ENCODE peak calls at places on chromosomes 4 and X, in six cellular contexts. One of them, this sample, is unnamed.
A peak's percentile ranks its signal among the peaks of the same experiment; 100 is the strongest.

GRCh38 chr4:66489370-66489769 is 819.1 kb upstream of the EPHA5 start:
- DNase-seq in foreskin keratinocyte: peak; percentile 36
- DNase-seq in neuronal stem cell: no peak
- DNase-seq in pancreas: no peak
- DNase-seq in AG04450: no peak
- DNase-seq in right atrium auricular region: no peak
- DNase-seq in this sample: no peak

GRCh38 chr4:80161413-80162058 is 35.8 kb upstream of the PRDM8 start:
- DNase-seq in AG04450: no peak
- DNase-seq in neuronal stem cell: no peak
- DNase-seq in right atrium auricular region: no peak
- DNase-seq in pancreas: no peak
- DNase-seq in foreskin keratinocyte: no peak
- DNase-seq in this sample: no peak

GRCh38 chr4:104416725-104417363 is 77.8 kb downstream of the CXXC4 start:
- DNase-seq in right atrium auricular region: no peak
- DNase-seq in pancreas: peak; percentile 30
- DNase-seq in foreskin keratinocyte: no peak
- DNase-seq in neuronal stem cell: no peak
- DNase-seq in AG04450: no peak
- DNase-seq in this sample: no peak

GRCh38 chr4:113837397-113837796 is 75.9 kb upstream of the CAMK2D start:
- DNase-seq in AG04450: peak; percentile 69
- DNase-seq in neuronal stem cell: no peak
- DNase-seq in foreskin keratinocyte: peak; percentile 85
- DNase-seq in right atrium auricular region: no peak
- DNase-seq in pancreas: no peak
- DNase-seq in this sample: no peak

GRCh38 chrX:19514791-19515614 is at the start of gene MAP3K15:
- DNase-seq in neuronal stem cell: no peak
- DNase-seq in AG04450: no peak
- DNase-seq in right atrium auricular region: no peak
- DNase-seq in foreskin keratinocyte: no peak
- DNase-seq in pancreas: peak; percentile 31
- DNase-seq in this sample: no peak

GRCh38 chr4:142840516-142841123 is 5.5 kb downstream of the INPP4B start:
- DNase-seq in foreskin keratinocyte: peak; percentile 37
- DNase-seq in neuronal stem cell: no peak
- DNase-seq in pancreas: no peak
- DNase-seq in AG04450: peak; percentile 33
- DNase-seq in right atrium auricular region: no peak
- DNase-seq in this sample: no peak

GRCh38 chr4:41070516-41071281 is 143.6 kb downstream of the APBB2 start:
- DNase-seq in right atrium auricular region: no peak
- DNase-seq in foreskin keratinocyte: no peak
- DNase-seq in AG04450: no peak
- DNase-seq in neuronal stem cell: no peak
- DNase-seq in pancreas: no peak
- DNase-seq in this sample: no peak

GRCh38 chrX:153637121-153638040 is 9.6 kb upstream of the DUSP9 start:
- DNase-seq in right atrium auricular region: no peak
- DNase-seq in AG04450: no peak
- DNase-seq in pancreas: no peak
- DNase-seq in foreskin keratinocyte: no peak
- DNase-seq in neuronal stem cell: no peak
- DNase-seq in this sample: no peak

GRCh38 chr4:89997171-89997704 is 102.6 kb downstream of the MMRN1 start:
- DNase-seq in pancreas: no peak
- DNase-seq in right atrium auricular region: no peak
- DNase-seq in AG04450: no peak
- DNase-seq in foreskin keratinocyte: no peak
- DNase-seq in neuronal stem cell: no peak
- DNase-seq in this sample: no peak

GRCh38 chrX:2677764-2678163 is 13.3 kb upstream of the CD99 start:
- DNase-seq in foreskin keratinocyte: peak; percentile 86
- DNase-seq in pancreas: peak; percentile 76
- DNase-seq in right atrium auricular region: peak; percentile 80
- DNase-seq in neuronal stem cell: no peak
- DNase-seq in AG04450: peak; percentile 98
- DNase-seq in this sample: no peak

GRCh38 chr4:166341992-166342391 is 469.0 kb downstream of the TLL1 start:
- DNase-seq in foreskin keratinocyte: no peak
- DNase-seq in neuronal stem cell: no peak
- DNase-seq in right atrium auricular region: no peak
- DNase-seq in pancreas: no peak
- DNase-seq in AG04450: no peak
- DNase-seq in this sample: no peak

GRCh38 chr4:11843927-11844326 is 415.2 kb upstream of the HS3ST1 start:
- DNase-seq in neuronal stem cell: no peak
- DNase-seq in AG04450: no peak
- DNase-seq in right atrium auricular region: no peak
- DNase-seq in foreskin keratinocyte: no peak
- DNase-seq in pancreas: no peak
- DNase-seq in this sample: no peak

GRCh38 chr4:125833-126232 is 1.5 kb downstream of the ZNF718 start:
- DNase-seq in AG04450: no peak
- DNase-seq in foreskin keratinocyte: peak; percentile 48
- DNase-seq in pancreas: no peak
- DNase-seq in neuronal stem cell: no peak
- DNase-seq in right atrium auricular region: no peak
- DNase-seq in this sample: no peak
- H3K27ac ChIP-seq in AG04450: no peak overlapping the region
- H3K27ac ChIP-seq in foreskin keratinocyte: no peak overlapping the region
- H3K27ac ChIP-seq in pancreas: peak overlapping the region; percentile 87
- H3K27ac ChIP-seq in neuronal stem cell: no peak overlapping the region
- H3K27ac ChIP-seq in right atrium auricular region: peak overlapping the region; percentile 89
- H3K27ac ChIP-seq in this sample: no peak overlapping the region

GRCh38 chr4:1852904-1853623 is 2.9 kb downstream of the LETM1 start:
- DNase-seq in AG04450: no peak
- DNase-seq in neuronal stem cell: no peak
- DNase-seq in pancreas: no peak
- DNase-seq in right atrium auricular region: no peak
- DNase-seq in foreskin keratinocyte: no peak
- DNase-seq in this sample: no peak
- H3K27ac ChIP-seq in AG04450: no peak overlapping the region
- H3K27ac ChIP-seq in neuronal stem cell: no peak overlapping the region
- H3K27ac ChIP-seq in pancreas: no peak overlapping the region
- H3K27ac ChIP-seq in right atrium auricular region: no peak overlapping the region
- H3K27ac ChIP-seq in foreskin keratinocyte: no peak overlapping the region
- H3K27ac ChIP-seq in this sample: no peak overlapping the region

DNA sequence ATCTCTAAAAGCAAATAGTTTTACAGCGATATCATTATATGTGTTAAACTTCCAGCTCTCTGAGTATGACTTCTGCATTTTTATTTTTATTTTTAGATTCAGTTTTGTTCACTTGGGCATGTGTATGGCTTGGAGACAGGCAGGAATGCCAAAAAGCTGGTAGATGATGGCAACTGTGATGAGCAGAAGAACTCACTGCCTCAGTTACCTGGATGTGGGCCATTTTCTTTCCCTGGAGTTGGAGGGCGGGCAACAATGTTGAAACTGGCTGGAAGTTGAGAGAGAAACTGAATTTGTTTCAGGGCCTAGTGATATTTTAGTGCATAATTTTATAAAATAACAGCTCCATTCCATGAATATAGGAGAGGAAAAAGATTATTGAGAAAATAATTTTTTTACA is 266.5 kb downstream of the ARHGAP24 start:
- DNase-seq in pancreas: no peak
- DNase-seq in right atrium auricular region: no peak
- DNase-seq in neuronal stem cell: no peak
- DNase-seq in foreskin keratinocyte: no peak
- DNase-seq in AG04450: no peak
- DNase-seq in this sample: no peak
- H3K27ac ChIP-seq in pancreas: peak overlapping the region; percentile 85
- H3K27ac ChIP-seq in right atrium auricular region: peak overlapping the region; percentile 44
- H3K27ac ChIP-seq in neuronal stem cell: no peak overlapping the region
- H3K27ac ChIP-seq in foreskin keratinocyte: no peak overlapping the region
- H3K27ac ChIP-seq in AG04450: no peak overlapping the region
- H3K27ac ChIP-seq in this sample: peak overlapping the region; percentile 20

DNA sequence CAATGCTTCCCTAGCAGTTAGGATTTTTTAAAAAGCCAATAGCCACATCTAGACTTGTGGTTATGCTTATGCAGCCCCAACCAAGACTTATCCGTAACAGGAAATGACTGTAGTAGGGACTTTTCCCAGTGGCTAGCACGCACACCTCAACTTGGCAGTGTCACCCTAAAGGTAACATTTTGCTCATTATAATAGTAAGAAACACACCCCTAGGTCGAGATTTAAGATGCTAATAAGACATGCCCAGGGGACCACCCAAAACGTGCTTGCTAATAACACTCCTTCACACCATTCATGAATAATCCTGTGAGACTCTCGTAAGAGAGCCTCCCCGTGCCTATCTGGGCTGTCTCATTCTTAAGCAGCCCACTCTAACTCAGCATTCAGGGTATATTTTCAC is 195.3 kb downstream of the CHIC1 start:
- DNase-seq in right atrium auricular region: no peak
- DNase-seq in neuronal stem cell: no peak
- DNase-seq in foreskin keratinocyte: no peak
- DNase-seq in pancreas: no peak
- DNase-seq in AG04450: no peak
- DNase-seq in this sample: no peak
- H3K27ac ChIP-seq in right atrium auricular region: no peak overlapping the region
- H3K27ac ChIP-seq in neuronal stem cell: no peak overlapping the region
- H3K27ac ChIP-seq in foreskin keratinocyte: no peak overlapping the region
- H3K27ac ChIP-seq in pancreas: no peak overlapping the region
- H3K27ac ChIP-seq in AG04450: no peak overlapping the region
- H3K27ac ChIP-seq in this sample: no peak overlapping the region

DNA sequence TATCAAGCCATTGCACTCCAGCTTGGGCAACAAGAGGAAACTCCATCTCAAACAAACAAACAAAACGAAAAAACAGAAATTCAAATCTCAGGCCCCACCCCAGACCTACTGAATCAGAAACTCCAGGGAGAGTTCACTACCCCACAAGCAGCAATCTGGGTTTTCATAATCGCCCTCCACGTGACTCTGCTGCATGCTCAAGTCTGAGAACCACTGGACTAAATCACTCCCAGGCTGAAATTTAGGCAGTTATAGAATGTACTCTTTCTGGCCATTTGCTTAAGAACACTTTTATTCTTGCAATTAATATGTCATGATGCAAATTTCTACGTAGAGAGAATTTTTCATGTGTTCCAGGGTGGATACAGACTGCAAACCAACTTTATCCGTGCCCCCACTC is 287.2 kb downstream of the USP46 start:
- DNase-seq in AG04450: no peak
- DNase-seq in foreskin keratinocyte: no peak
- DNase-seq in right atrium auricular region: no peak
- DNase-seq in pancreas: no peak
- DNase-seq in neuronal stem cell: no peak
- DNase-seq in this sample: no peak
- H3K27ac ChIP-seq in AG04450: no peak overlapping the region
- H3K27ac ChIP-seq in foreskin keratinocyte: no peak overlapping the region
- H3K27ac ChIP-seq in right atrium auricular region: no peak overlapping the region
- H3K27ac ChIP-seq in pancreas: no peak overlapping the region
- H3K27ac ChIP-seq in neuronal stem cell: no peak overlapping the region
- H3K27ac ChIP-seq in this sample: no peak overlapping the region

GRCh38 chr4:37749398-37749988 is 63.3 kb upstream of the RELL1 start:
- DNase-seq in foreskin keratinocyte: no peak
- DNase-seq in right atrium auricular region: no peak
- DNase-seq in AG04450: no peak
- DNase-seq in pancreas: no peak
- DNase-seq in neuronal stem cell: no peak
- DNase-seq in this sample: no peak

GRCh38 chr4:37745946-37746345 is 59.8 kb upstream of the RELL1 start:
- DNase-seq in AG04450: no peak
- DNase-seq in neuronal stem cell: no peak
- DNase-seq in foreskin keratinocyte: no peak
- DNase-seq in pancreas: no peak
- DNase-seq in right atrium auricular region: no peak
- DNase-seq in this sample: no peak

DNA sequence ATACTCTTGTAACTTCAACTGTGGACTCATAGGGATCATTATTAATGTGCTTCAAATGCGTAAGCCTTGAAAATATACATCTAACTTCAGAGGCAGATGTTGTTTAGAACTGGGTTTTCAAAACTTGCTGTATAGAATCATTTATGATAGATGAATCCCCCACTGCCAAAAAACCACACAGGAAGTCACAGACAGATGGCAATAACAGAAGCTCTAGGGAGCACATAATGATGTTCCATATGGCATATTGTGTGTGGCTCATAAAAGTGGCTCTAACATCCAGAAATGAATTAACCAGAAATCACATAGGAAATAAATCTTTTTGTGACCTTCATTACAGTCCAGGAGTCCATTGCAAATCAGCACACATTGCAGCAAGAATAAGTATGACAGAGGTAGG is 62.4 kb upstream of the RELL1 start:
- DNase-seq in AG04450: no peak
- DNase-seq in pancreas: no peak
- DNase-seq in right atrium auricular region: no peak
- DNase-seq in foreskin keratinocyte: no peak
- DNase-seq in neuronal stem cell: no peak
- DNase-seq in this sample: no peak
- H3K27ac ChIP-seq in AG04450: no peak overlapping the region
- H3K27ac ChIP-seq in pancreas: no peak overlapping the region
- H3K27ac ChIP-seq in right atrium auricular region: no peak overlapping the region
- H3K27ac ChIP-seq in foreskin keratinocyte: no peak overlapping the region
- H3K27ac ChIP-seq in neuronal stem cell: no peak overlapping the region
- H3K27ac ChIP-seq in this sample: no peak overlapping the region

DNA sequence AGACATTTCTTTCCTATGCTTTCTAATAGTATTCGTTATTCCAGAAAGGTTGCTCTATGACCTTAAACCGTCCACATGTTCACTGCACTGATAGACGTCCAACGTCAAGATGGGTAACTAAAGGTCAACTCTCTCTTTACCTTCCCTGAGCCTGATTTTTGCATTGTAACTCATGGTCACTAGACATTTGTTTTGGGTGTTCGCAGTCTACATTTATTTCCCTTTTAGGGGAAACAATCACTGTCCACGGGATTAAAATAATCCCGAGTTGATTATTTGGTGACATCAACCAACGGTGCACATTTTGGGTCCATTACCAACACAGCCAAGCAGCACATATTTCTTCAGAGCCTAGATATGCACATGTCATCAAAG is 540 bp upstream of the HADH start:
- DNase-seq in AG04450: no peak
- DNase-seq in right atrium auricular region: no peak
- DNase-seq in pancreas: no peak
- DNase-seq in neuronal stem cell: no peak
- DNase-seq in foreskin keratinocyte: no peak
- DNase-seq in this sample: no peak
- H3K27ac ChIP-seq in AG04450: no peak overlapping the region
- H3K27ac ChIP-seq in right atrium auricular region: peak overlapping the region; percentile 91
- H3K27ac ChIP-seq in pancreas: peak overlapping the region; percentile 88
- H3K27ac ChIP-seq in neuronal stem cell: no peak overlapping the region
- H3K27ac ChIP-seq in foreskin keratinocyte: no peak overlapping the region
- H3K27ac ChIP-seq in this sample: peak overlapping the region; percentile 77

This sample was measured in caudate nucleus.